ENCODE peak calls at places on chromosomes 1 and 21, in eight cellular contexts. One of them, this sample, is unnamed.

GRCh38 chr1:229199892-229200291 is 71.0 kb upstream of the RAB4A start:
- DNase-seq in pancreas: no peak
- DNase-seq in brain microvascular endothelial cell: no peak
- DNase-seq in progenitor cell of endocrine pancreas: no peak
- DNase-seq in astrocyte of the cerebellum: no peak
- DNase-seq in heart left ventricle: no peak
- DNase-seq in left lung: peak
- DNase-seq in astrocyte: no peak
- DNase-seq in this sample: no peak

GRCh38 chr1:17765444-17766411 is 10.6 kb downstream of the ACTL8 start:
- DNase-seq in left lung: no peak
- DNase-seq in astrocyte of the cerebellum: peak
- DNase-seq in pancreas: peak
- DNase-seq in brain microvascular endothelial cell: peak
- DNase-seq in astrocyte: peak
- DNase-seq in heart left ventricle: no peak
- DNase-seq in progenitor cell of endocrine pancreas: no peak
- DNase-seq in this sample: peak

GRCh38 chr1:152164542-152165136 is 5.6 kb upstream of the RPTN start:
- DNase-seq in left lung: no peak
- DNase-seq in progenitor cell of endocrine pancreas: no peak
- DNase-seq in brain microvascular endothelial cell: no peak
- DNase-seq in heart left ventricle: no peak
- DNase-seq in astrocyte: no peak
- DNase-seq in astrocyte of the cerebellum: no peak
- DNase-seq in pancreas: peak
- DNase-seq in this sample: no peak

GRCh38 chr1:45200435-45200834 is 6.0 kb downstream of the ZSWIM5 start:
- DNase-seq in pancreas: no peak
- DNase-seq in progenitor cell of endocrine pancreas: no peak
- DNase-seq in heart left ventricle: no peak
- DNase-seq in left lung: no peak
- DNase-seq in astrocyte: no peak
- DNase-seq in brain microvascular endothelial cell: no peak
- DNase-seq in astrocyte of the cerebellum: no peak
- DNase-seq in this sample: no peak

GRCh38 chr1:94739521-94740061 is 80.6 kb upstream of the SLC44A3 start:
- DNase-seq in pancreas: no peak
- DNase-seq in progenitor cell of endocrine pancreas: no peak
- DNase-seq in heart left ventricle: no peak
- DNase-seq in brain microvascular endothelial cell: peak
- DNase-seq in astrocyte of the cerebellum: peak
- DNase-seq in left lung: peak
- DNase-seq in astrocyte: peak
- DNase-seq in this sample: no peak

GRCh38 chr21:41664881-41665765 is 101.7 kb downstream of the RIPK4 start:
- DNase-seq in heart left ventricle: no peak
- DNase-seq in astrocyte of the cerebellum: no peak
- DNase-seq in pancreas: no peak
- DNase-seq in astrocyte: peak
- DNase-seq in progenitor cell of endocrine pancreas: no peak
- DNase-seq in brain microvascular endothelial cell: peak
- DNase-seq in left lung: no peak
- DNase-seq in this sample: no peak

GRCh38 chr1:212595787-212596714 is 12.5 kb upstream of the ATF3 start:
- DNase-seq in heart left ventricle: no peak
- DNase-seq in brain microvascular endothelial cell: peak
- DNase-seq in astrocyte: peak
- DNase-seq in pancreas: no peak
- DNase-seq in left lung: no peak
- DNase-seq in progenitor cell of endocrine pancreas: no peak
- DNase-seq in astrocyte of the cerebellum: peak
- DNase-seq in this sample: peak

GRCh38 chr1:158999301-159000069 is 10.2 kb upstream of the IFI16 start:
- DNase-seq in brain microvascular endothelial cell: peak
- DNase-seq in pancreas: peak
- DNase-seq in left lung: peak
- DNase-seq in astrocyte of the cerebellum: peak
- DNase-seq in progenitor cell of endocrine pancreas: no peak
- DNase-seq in astrocyte: peak
- DNase-seq in heart left ventricle: peak
- DNase-seq in this sample: peak

GRCh38 chr1:10459185-10459584 is 9.4 kb downstream of the CORT start:
- DNase-seq in astrocyte of the cerebellum: peak
- DNase-seq in pancreas: no peak
- DNase-seq in astrocyte: peak
- DNase-seq in progenitor cell of endocrine pancreas: no peak
- DNase-seq in brain microvascular endothelial cell: peak
- DNase-seq in left lung: no peak
- DNase-seq in heart left ventricle: no peak
- DNase-seq in this sample: peak

GRCh38 chr1:32741417-32742131 is 39.0 kb upstream of the SYNC start:
- DNase-seq in pancreas: peak
- DNase-seq in progenitor cell of endocrine pancreas: no peak
- DNase-seq in astrocyte of the cerebellum: no peak
- DNase-seq in heart left ventricle: peak
- DNase-seq in brain microvascular endothelial cell: no peak
- DNase-seq in astrocyte: no peak
- DNase-seq in left lung: no peak
- DNase-seq in this sample: no peak

GRCh38 chr1:237042467-237042891 is 495 bp downstream of the RYR2 start:
- DNase-seq in brain microvascular endothelial cell: no peak
- DNase-seq in astrocyte: no peak
- DNase-seq in left lung: no peak
- DNase-seq in astrocyte of the cerebellum: no peak
- DNase-seq in heart left ventricle: no peak
- DNase-seq in pancreas: no peak
- DNase-seq in progenitor cell of endocrine pancreas: no peak
- DNase-seq in this sample: no peak

GRCh38 chr1:241336335-241336734 is 20.7 kb downstream of the RGS7 start:
- DNase-seq in progenitor cell of endocrine pancreas: no peak
- DNase-seq in heart left ventricle: no peak
- DNase-seq in brain microvascular endothelial cell: peak
- DNase-seq in astrocyte of the cerebellum: no peak
- DNase-seq in astrocyte: no peak
- DNase-seq in pancreas: no peak
- DNase-seq in left lung: no peak
- DNase-seq in this sample: no peak

GRCh38 chr1:151147132-151147503 is 687 bp upstream of the SEMA6C start:
- DNase-seq in astrocyte of the cerebellum: no peak
- DNase-seq in astrocyte: no peak
- DNase-seq in pancreas: no peak
- DNase-seq in brain microvascular endothelial cell: no peak
- DNase-seq in progenitor cell of endocrine pancreas: no peak
- DNase-seq in heart left ventricle: no peak
- DNase-seq in left lung: no peak
- DNase-seq in this sample: no peak

GRCh38 chr1:224615861-224616760 is at the start of gene CNIH3:
- DNase-seq in astrocyte: peak
- DNase-seq in progenitor cell of endocrine pancreas: peak
- DNase-seq in brain microvascular endothelial cell: no peak
- DNase-seq in astrocyte of the cerebellum: peak
- DNase-seq in heart left ventricle: no peak
- DNase-seq in left lung: no peak
- DNase-seq in pancreas: peak
- DNase-seq in this sample: no peak

GRCh38 chr1:85846706-85847105 is 138.5 kb upstream of the ZNHIT6 start:
- DNase-seq in astrocyte of the cerebellum: no peak
- DNase-seq in astrocyte: no peak
- DNase-seq in heart left ventricle: no peak
- DNase-seq in left lung: no peak
- DNase-seq in brain microvascular endothelial cell: no peak
- DNase-seq in pancreas: no peak
- DNase-seq in progenitor cell of endocrine pancreas: no peak
- DNase-seq in this sample: no peak

GRCh38 chr1:85847356-85847755 is 139.1 kb upstream of the ZNHIT6 start:
- DNase-seq in left lung: no peak
- DNase-seq in pancreas: no peak
- DNase-seq in progenitor cell of endocrine pancreas: no peak
- DNase-seq in heart left ventricle: no peak
- DNase-seq in astrocyte: peak
- DNase-seq in astrocyte of the cerebellum: no peak
- DNase-seq in brain microvascular endothelial cell: no peak
- DNase-seq in this sample: no peak

GRCh38 chr1:85849660-85850059 is 141.4 kb upstream of the ZNHIT6 start:
- DNase-seq in heart left ventricle: no peak
- DNase-seq in brain microvascular endothelial cell: no peak
- DNase-seq in pancreas: no peak
- DNase-seq in astrocyte of the cerebellum: no peak
- DNase-seq in left lung: no peak
- DNase-seq in astrocyte: no peak
- DNase-seq in progenitor cell of endocrine pancreas: no peak
- DNase-seq in this sample: no peak

DNA sequence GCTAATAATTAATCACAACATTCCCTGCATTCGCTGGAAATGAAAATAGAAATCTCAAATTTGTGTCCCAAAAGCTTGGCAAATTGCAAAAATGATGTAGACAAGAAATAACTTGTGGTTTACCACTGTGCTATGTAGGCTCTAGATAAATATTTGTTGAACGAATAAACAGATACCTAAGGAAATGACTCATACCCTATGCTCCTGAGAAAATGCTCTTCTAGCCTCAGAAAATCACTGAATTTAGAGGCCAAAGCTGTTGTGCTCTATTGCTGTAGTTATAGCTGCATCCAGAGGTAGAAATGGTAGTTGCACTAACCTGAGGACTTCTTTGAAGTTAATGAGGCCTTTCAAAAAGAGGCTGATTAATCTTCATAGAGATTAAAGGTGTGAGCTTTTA is 142.0 kb upstream of the ZNHIT6 start:
- DNase-seq in left lung: no peak
- DNase-seq in heart left ventricle: no peak
- DNase-seq in astrocyte of the cerebellum: peak
- DNase-seq in progenitor cell of endocrine pancreas: no peak
- DNase-seq in astrocyte: peak
- DNase-seq in brain microvascular endothelial cell: peak
- DNase-seq in pancreas: no peak
- DNase-seq in this sample: peak
- TF ChIP-seq CTCF in left lung: no peak
- TF ChIP-seq CTCF in heart left ventricle: no peak
- TF ChIP-seq CTCF in astrocyte of the cerebellum: peak
- TF ChIP-seq CTCF in progenitor cell of endocrine pancreas: no peak
- TF ChIP-seq CTCF in astrocyte: peak
- TF ChIP-seq CTCF in brain microvascular endothelial cell: peak
- TF ChIP-seq CTCF in pancreas: no peak
- TF ChIP-seq CTCF in this sample: peak

DNA sequence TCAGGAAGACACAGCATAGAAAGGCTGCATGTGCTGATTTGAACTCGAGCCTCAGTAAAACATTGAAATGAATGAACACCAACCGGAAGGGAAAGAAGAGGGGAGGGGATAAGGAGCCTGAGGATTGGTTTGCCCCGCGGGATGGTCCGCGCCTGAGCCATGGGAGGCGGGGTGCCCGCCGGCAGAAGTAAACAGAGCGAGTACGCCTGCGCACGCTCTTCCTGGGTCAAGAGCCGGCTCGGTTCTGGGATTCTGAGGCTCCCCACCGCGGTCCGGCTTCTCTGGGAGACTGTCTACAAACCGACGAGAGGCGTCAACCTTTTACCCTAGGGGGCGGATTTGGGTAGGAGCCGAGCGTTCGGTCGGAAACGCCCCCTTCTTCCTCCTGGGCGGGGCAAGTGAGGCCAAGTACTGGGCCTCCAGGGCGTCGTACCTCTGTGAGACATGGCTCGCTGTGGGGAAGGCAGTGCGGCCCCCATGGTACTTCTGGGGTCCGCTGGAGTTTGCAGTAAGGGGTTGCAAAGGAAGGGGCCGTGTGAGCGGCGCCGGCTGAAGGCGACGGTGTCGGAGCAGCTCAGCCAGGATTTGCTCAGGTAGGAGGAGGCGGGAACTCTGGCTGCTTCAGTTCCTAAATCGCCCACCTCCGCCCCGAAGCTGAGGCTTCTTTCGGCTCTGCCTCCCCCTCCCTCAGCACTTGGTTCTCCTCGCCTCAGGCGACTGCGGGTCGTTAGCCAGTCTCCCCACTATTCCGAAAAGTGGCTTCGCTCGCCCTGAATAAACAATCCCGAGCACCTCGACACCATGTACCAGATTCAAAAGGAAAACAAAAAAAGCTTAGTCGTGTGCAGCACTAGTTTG is at the start of gene BTBD8:
- DNase-seq in heart left ventricle: peak
- DNase-seq in left lung: peak
- DNase-seq in astrocyte of the cerebellum: peak
- DNase-seq in pancreas: peak
- DNase-seq in astrocyte: peak
- DNase-seq in brain microvascular endothelial cell: peak
- DNase-seq in progenitor cell of endocrine pancreas: peak
- DNase-seq in this sample: peak
- TF ChIP-seq CTCF in heart left ventricle: no peak
- TF ChIP-seq CTCF in left lung: no peak
- TF ChIP-seq CTCF in astrocyte of the cerebellum: no peak
- TF ChIP-seq CTCF in pancreas: no peak
- TF ChIP-seq CTCF in astrocyte: no peak
- TF ChIP-seq CTCF in brain microvascular endothelial cell: no peak
- TF ChIP-seq CTCF in progenitor cell of endocrine pancreas: no peak
- TF ChIP-seq CTCF in this sample: no peak

DNA sequence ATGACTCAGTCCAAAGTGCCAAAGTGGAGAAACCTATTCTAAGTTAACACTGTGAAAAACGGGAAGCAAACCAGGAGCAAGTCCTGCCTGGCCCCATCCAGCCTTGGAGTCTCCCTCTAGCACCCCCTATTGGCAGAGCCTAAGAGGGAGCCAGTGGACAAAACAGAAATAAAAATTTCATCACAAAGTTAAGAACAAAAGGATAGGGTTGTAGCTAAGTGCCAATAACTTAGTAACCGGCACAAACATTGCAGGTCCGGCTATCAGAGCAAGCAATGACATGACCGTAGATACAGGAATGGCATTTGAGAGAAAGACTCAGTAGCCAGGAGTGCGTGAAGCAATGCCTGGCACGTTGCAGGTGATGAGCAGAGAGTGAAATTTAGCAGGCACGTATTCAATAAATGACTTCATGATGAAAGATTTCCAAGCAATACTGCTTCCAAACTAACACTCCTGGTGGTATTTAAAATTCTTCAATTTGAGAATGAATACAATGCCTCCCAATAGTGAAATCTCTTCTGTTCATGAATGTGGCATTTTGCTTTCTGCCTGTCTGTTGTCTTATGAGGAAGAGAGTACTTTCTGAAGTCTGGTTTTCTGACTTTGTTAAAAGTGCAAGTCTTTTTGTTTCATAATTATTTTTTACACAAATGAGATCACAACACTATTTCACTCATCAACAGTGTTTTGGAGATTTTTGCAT is 391.0 kb downstream of the OMA1 start:
- DNase-seq in progenitor cell of endocrine pancreas: no peak
- DNase-seq in pancreas: no peak
- DNase-seq in astrocyte: no peak
- DNase-seq in heart left ventricle: peak
- DNase-seq in astrocyte of the cerebellum: no peak
- DNase-seq in brain microvascular endothelial cell: no peak
- DNase-seq in left lung: no peak
- DNase-seq in this sample: no peak
- TF ChIP-seq CTCF in progenitor cell of endocrine pancreas: peak
- TF ChIP-seq CTCF in pancreas: no peak
- TF ChIP-seq CTCF in astrocyte: peak
- TF ChIP-seq CTCF in heart left ventricle: peak
- TF ChIP-seq CTCF in astrocyte of the cerebellum: peak
- TF ChIP-seq CTCF in brain microvascular endothelial cell: peak
- TF ChIP-seq CTCF in left lung: no peak
- TF ChIP-seq CTCF in this sample: peak

GRCh38 chr1:111015222-111015621 is 51.5 kb upstream of the LRIF1 start:
- DNase-seq in astrocyte of the cerebellum: no peak
- DNase-seq in brain microvascular endothelial cell: no peak
- DNase-seq in progenitor cell of endocrine pancreas: no peak
- DNase-seq in pancreas: no peak
- DNase-seq in astrocyte: no peak
- DNase-seq in left lung: no peak
- DNase-seq in heart left ventricle: no peak
- DNase-seq in this sample: no peak
- TF ChIP-seq CTCF in astrocyte of the cerebellum: no peak
- TF ChIP-seq CTCF in brain microvascular endothelial cell: no peak
- TF ChIP-seq CTCF in progenitor cell of endocrine pancreas: no peak
- TF ChIP-seq CTCF in pancreas: no peak
- TF ChIP-seq CTCF in astrocyte: no peak
- TF ChIP-seq CTCF in left lung: no peak
- TF ChIP-seq CTCF in heart left ventricle: no peak
- TF ChIP-seq CTCF in this sample: no peak